ENCODE peak calls at places on chromosome X, in ten cellular contexts. One of them, this sample, is unnamed.

GRCh38 chrX:69551421-69552009 is 47.4 kb downstream of the NALF2 start:
- DNase-seq in DMS153: no peak
- DNase-seq in GM04504: no peak
- DNase-seq in EL: no peak
- DNase-seq in stimulated activated CD8-positive, alpha-beta memory T cell treated with anti-CD3 and anti-CD28 coated beads, Interleukin-2, amount 100 ng/mL, for 48 hours: no peak
- DNase-seq in D721Med: no peak
- DNase-seq in naive B cell: no peak
- DNase-seq in cerebellum: no peak
- DNase-seq in stimulated activated CD4-positive, alpha-beta T cell treated with anti-CD3 and anti-CD28 coated beads, Interleukin-15, amount 100 ng/mL, for 24 hours: no peak
- DNase-seq in GM10248: no peak
- DNase-seq in this sample: no peak

GRCh38 chrX:13256562-13256961 is 63.3 kb downstream of the ATXN3L start:
- DNase-seq in DMS153: no peak
- DNase-seq in GM04504: no peak
- DNase-seq in EL: no peak
- DNase-seq in stimulated activated CD8-positive, alpha-beta memory T cell treated with anti-CD3 and anti-CD28 coated beads, Interleukin-2, amount 100 ng/mL, for 48 hours: no peak
- DNase-seq in D721Med: no peak
- DNase-seq in naive B cell: no peak
- DNase-seq in cerebellum: no peak
- DNase-seq in stimulated activated CD4-positive, alpha-beta T cell treated with anti-CD3 and anti-CD28 coated beads, Interleukin-15, amount 100 ng/mL, for 24 hours: no peak
- DNase-seq in GM10248: no peak
- DNase-seq in this sample: no peak

GRCh38 chrX:135520553-135521404 is at the start of gene INTS6L:
- DNase-seq in DMS153: peak
- DNase-seq in GM04504: peak
- DNase-seq in EL: peak
- DNase-seq in stimulated activated CD8-positive, alpha-beta memory T cell treated with anti-CD3 and anti-CD28 coated beads, Interleukin-2, amount 100 ng/mL, for 48 hours: peak
- DNase-seq in D721Med: peak
- DNase-seq in naive B cell: peak
- DNase-seq in cerebellum: peak
- DNase-seq in stimulated activated CD4-positive, alpha-beta T cell treated with anti-CD3 and anti-CD28 coated beads, Interleukin-15, amount 100 ng/mL, for 24 hours: peak
- DNase-seq in GM10248: peak
- DNase-seq in this sample: peak

GRCh38 chrX:53476371-53476770 is 42.2 kb upstream of the HSD17B10 start:
- DNase-seq in DMS153: no peak
- DNase-seq in GM04504: no peak
- DNase-seq in EL: peak
- DNase-seq in stimulated activated CD8-positive, alpha-beta memory T cell treated with anti-CD3 and anti-CD28 coated beads, Interleukin-2, amount 100 ng/mL, for 48 hours: no peak
- DNase-seq in D721Med: no peak
- DNase-seq in naive B cell: no peak
- DNase-seq in cerebellum: no peak
- DNase-seq in stimulated activated CD4-positive, alpha-beta T cell treated with anti-CD3 and anti-CD28 coated beads, Interleukin-15, amount 100 ng/mL, for 24 hours: no peak
- DNase-seq in GM10248: no peak
- DNase-seq in this sample: no peak

GRCh38 chrX:151736685-151737084 is 2.1 kb downstream of the CNGA2 start:
- DNase-seq in DMS153: no peak
- DNase-seq in GM04504: no peak
- DNase-seq in EL: no peak
- DNase-seq in stimulated activated CD8-positive, alpha-beta memory T cell treated with anti-CD3 and anti-CD28 coated beads, Interleukin-2, amount 100 ng/mL, for 48 hours: no peak
- DNase-seq in D721Med: no peak
- DNase-seq in naive B cell: no peak
- DNase-seq in cerebellum: no peak
- DNase-seq in stimulated activated CD4-positive, alpha-beta T cell treated with anti-CD3 and anti-CD28 coated beads, Interleukin-15, amount 100 ng/mL, for 24 hours: no peak
- DNase-seq in GM10248: no peak
- DNase-seq in this sample: no peak

GRCh38 chrX:112545051-112545450 is 134.7 kb downstream of the LHFPL1 start:
- DNase-seq in DMS153: no peak
- DNase-seq in GM04504: no peak
- DNase-seq in EL: no peak
- DNase-seq in stimulated activated CD8-positive, alpha-beta memory T cell treated with anti-CD3 and anti-CD28 coated beads, Interleukin-2, amount 100 ng/mL, for 48 hours: no peak
- DNase-seq in D721Med: no peak
- DNase-seq in naive B cell: no peak
- DNase-seq in cerebellum: no peak
- DNase-seq in stimulated activated CD4-positive, alpha-beta T cell treated with anti-CD3 and anti-CD28 coated beads, Interleukin-15, amount 100 ng/mL, for 24 hours: no peak
- DNase-seq in GM10248: no peak
- DNase-seq in this sample: no peak

GRCh38 chrX:143095311-143095710 is 69.6 kb downstream of the SPANXN4 start:
- DNase-seq in DMS153: no peak
- DNase-seq in GM04504: no peak
- DNase-seq in EL: no peak
- DNase-seq in stimulated activated CD8-positive, alpha-beta memory T cell treated with anti-CD3 and anti-CD28 coated beads, Interleukin-2, amount 100 ng/mL, for 48 hours: no peak
- DNase-seq in D721Med: no peak
- DNase-seq in naive B cell: no peak
- DNase-seq in cerebellum: no peak
- DNase-seq in stimulated activated CD4-positive, alpha-beta T cell treated with anti-CD3 and anti-CD28 coated beads, Interleukin-15, amount 100 ng/mL, for 24 hours: no peak
- DNase-seq in GM10248: no peak
- DNase-seq in this sample: no peak

GRCh38 chrX:39125834-39126233 is 324.6 kb downstream of the MID1IP1 start:
- DNase-seq in DMS153: no peak
- DNase-seq in GM04504: no peak
- DNase-seq in EL: no peak
- DNase-seq in stimulated activated CD8-positive, alpha-beta memory T cell treated with anti-CD3 and anti-CD28 coated beads, Interleukin-2, amount 100 ng/mL, for 48 hours: no peak
- DNase-seq in D721Med: no peak
- DNase-seq in naive B cell: no peak
- DNase-seq in cerebellum: no peak
- DNase-seq in stimulated activated CD4-positive, alpha-beta T cell treated with anti-CD3 and anti-CD28 coated beads, Interleukin-15, amount 100 ng/mL, for 24 hours: no peak
- DNase-seq in GM10248: no peak
- DNase-seq in this sample: no peak

GRCh38 chrX:43560247-43560946 is 95.7 kb upstream of the MAOA start:
- DNase-seq in DMS153: peak
- DNase-seq in GM04504: no peak
- DNase-seq in EL: no peak
- DNase-seq in stimulated activated CD8-positive, alpha-beta memory T cell treated with anti-CD3 and anti-CD28 coated beads, Interleukin-2, amount 100 ng/mL, for 48 hours: no peak
- DNase-seq in D721Med: no peak
- DNase-seq in naive B cell: no peak
- DNase-seq in cerebellum: no peak
- DNase-seq in stimulated activated CD4-positive, alpha-beta T cell treated with anti-CD3 and anti-CD28 coated beads, Interleukin-15, amount 100 ng/mL, for 24 hours: no peak
- DNase-seq in GM10248: no peak
- DNase-seq in this sample: no peak

GRCh38 chrX:46260502-46260901 is 284.7 kb downstream of the ZNF674 start:
- DNase-seq in DMS153: no peak
- DNase-seq in GM04504: no peak
- DNase-seq in EL: no peak
- DNase-seq in stimulated activated CD8-positive, alpha-beta memory T cell treated with anti-CD3 and anti-CD28 coated beads, Interleukin-2, amount 100 ng/mL, for 48 hours: no peak
- DNase-seq in D721Med: no peak
- DNase-seq in naive B cell: no peak
- DNase-seq in cerebellum: no peak
- DNase-seq in stimulated activated CD4-positive, alpha-beta T cell treated with anti-CD3 and anti-CD28 coated beads, Interleukin-15, amount 100 ng/mL, for 24 hours: no peak
- DNase-seq in GM10248: no peak
- DNase-seq in this sample: peak

GRCh38 chrX:13398073-13398823 is 78.4 kb upstream of the ATXN3L start:
- DNase-seq in DMS153: no peak
- DNase-seq in GM04504: peak
- DNase-seq in EL: peak
- DNase-seq in stimulated activated CD8-positive, alpha-beta memory T cell treated with anti-CD3 and anti-CD28 coated beads, Interleukin-2, amount 100 ng/mL, for 48 hours: no peak
- DNase-seq in D721Med: no peak
- DNase-seq in naive B cell: no peak
- DNase-seq in cerebellum: no peak
- DNase-seq in stimulated activated CD4-positive, alpha-beta T cell treated with anti-CD3 and anti-CD28 coated beads, Interleukin-15, amount 100 ng/mL, for 24 hours: peak
- DNase-seq in GM10248: no peak
- DNase-seq in this sample: peak

GRCh38 chrX:17030092-17030491 is 83.6 kb downstream of the REPS2 start:
- DNase-seq in DMS153: no peak
- DNase-seq in GM04504: no peak
- DNase-seq in EL: no peak
- DNase-seq in stimulated activated CD8-positive, alpha-beta memory T cell treated with anti-CD3 and anti-CD28 coated beads, Interleukin-2, amount 100 ng/mL, for 48 hours: no peak
- DNase-seq in D721Med: no peak
- DNase-seq in naive B cell: peak
- DNase-seq in cerebellum: no peak
- DNase-seq in stimulated activated CD4-positive, alpha-beta T cell treated with anti-CD3 and anti-CD28 coated beads, Interleukin-15, amount 100 ng/mL, for 24 hours: no peak
- DNase-seq in GM10248: no peak
- DNase-seq in this sample: no peak

This sample was measured in NCI-H226.